ENCODE peak calls at places on chromosome 16, in seven cellular contexts. One of them, this sample, is unnamed.

GRCh38 chr16:86363057-86363490 is 147.3 kb upstream of the FOXF1 start:
- DNase-seq in uterus: no peak
- DNase-seq in fibroblast of villous mesenchyme: peak
- DNase-seq in GM13976: no peak
- DNase-seq in GM20000: no peak
- DNase-seq in breast epithelium: no peak
- DNase-seq in IMR-90: peak
- DNase-seq in this sample: no peak

GRCh38 chr16:85384831-85385462 is 228.2 kb upstream of the GSE1 start:
- DNase-seq in uterus: no peak
- DNase-seq in fibroblast of villous mesenchyme: no peak
- DNase-seq in GM13976: no peak
- DNase-seq in GM20000: no peak
- DNase-seq in breast epithelium: peak
- DNase-seq in IMR-90: no peak
- DNase-seq in this sample: no peak

GRCh38 chr16:88566158-88566557 is 4.0 kb upstream of the ZC3H18 start:
- DNase-seq in uterus: no peak
- DNase-seq in fibroblast of villous mesenchyme: peak
- DNase-seq in GM13976: no peak
- DNase-seq in GM20000: no peak
- DNase-seq in breast epithelium: no peak
- DNase-seq in IMR-90: peak
- DNase-seq in this sample: no peak

GRCh38 chr16:79229371-79229770 is 371.2 kb downstream of the MAF start:
- DNase-seq in uterus: peak
- DNase-seq in fibroblast of villous mesenchyme: no peak
- DNase-seq in GM13976: no peak
- DNase-seq in GM20000: no peak
- DNase-seq in breast epithelium: no peak
- DNase-seq in IMR-90: no peak
- DNase-seq in this sample: no peak

GRCh38 chr16:83312015-83312734 is 495.6 kb upstream of the HSBP1 start:
- DNase-seq in uterus: no peak
- DNase-seq in fibroblast of villous mesenchyme: peak
- DNase-seq in GM13976: no peak
- DNase-seq in GM20000: no peak
- DNase-seq in breast epithelium: no peak
- DNase-seq in IMR-90: no peak
- DNase-seq in this sample: no peak

GRCh38 chr16:16867994-16868393 is 489.1 kb downstream of the NPIPA7 start:
- DNase-seq in uterus: no peak
- DNase-seq in fibroblast of villous mesenchyme: no peak
- DNase-seq in GM13976: no peak
- DNase-seq in GM20000: no peak
- DNase-seq in breast epithelium: no peak
- DNase-seq in IMR-90: no peak
- DNase-seq in this sample: no peak

GRCh38 chr16:17784073-17784472 is 313.3 kb upstream of the XYLT1 start:
- DNase-seq in uterus: no peak
- DNase-seq in fibroblast of villous mesenchyme: peak
- DNase-seq in GM13976: no peak
- DNase-seq in GM20000: no peak
- DNase-seq in breast epithelium: no peak
- DNase-seq in IMR-90: peak
- DNase-seq in this sample: no peak

GRCh38 chr16:12113581-12114375 is 137.2 kb downstream of the SNX29 start:
- DNase-seq in uterus: no peak
- DNase-seq in fibroblast of villous mesenchyme: no peak
- DNase-seq in GM13976: no peak
- DNase-seq in GM20000: no peak
- DNase-seq in breast epithelium: peak
- DNase-seq in IMR-90: no peak
- DNase-seq in this sample: no peak

GRCh38 chr16:24986512-24987303 is 28.5 kb downstream of the ARHGAP17 start:
- DNase-seq in uterus: peak
- DNase-seq in fibroblast of villous mesenchyme: peak
- DNase-seq in GM13976: no peak
- DNase-seq in GM20000: no peak
- DNase-seq in breast epithelium: no peak
- DNase-seq in IMR-90: peak
- DNase-seq in this sample: no peak

GRCh38 chr16:85389679-85390470 is 223.2 kb upstream of the GSE1 start:
- DNase-seq in uterus: no peak
- DNase-seq in fibroblast of villous mesenchyme: no peak
- DNase-seq in GM13976: no peak
- DNase-seq in GM20000: no peak
- DNase-seq in breast epithelium: no peak
- DNase-seq in IMR-90: no peak
- DNase-seq in this sample: no peak

GRCh38 chr16:23689442-23690187 is 10.9 kb downstream of the PLK1 start:
- DNase-seq in uterus: no peak
- DNase-seq in fibroblast of villous mesenchyme: no peak
- DNase-seq in GM13976: no peak
- DNase-seq in GM20000: no peak
- DNase-seq in breast epithelium: no peak
- DNase-seq in IMR-90: no peak
- DNase-seq in this sample: no peak

GRCh38 chr16:525520-526180 is 1.9 kb upstream of the CAPN15 start:
- DNase-seq in uterus: no peak
- DNase-seq in fibroblast of villous mesenchyme: peak
- DNase-seq in GM13976: peak
- DNase-seq in GM20000: peak
- DNase-seq in breast epithelium: no peak
- DNase-seq in IMR-90: peak
- DNase-seq in this sample: no peak

GRCh38 chr16:87956169-87956770 is 5.0 kb downstream of the BANP start:
- DNase-seq in uterus: no peak
- DNase-seq in fibroblast of villous mesenchyme: peak
- DNase-seq in GM13976: peak
- DNase-seq in GM20000: peak
- DNase-seq in breast epithelium: no peak
- DNase-seq in IMR-90: peak
- DNase-seq in this sample: peak

GRCh38 chr16:15899538-15900100 is 11.2 kb upstream of the CEP20 start:
- DNase-seq in uterus: no peak
- DNase-seq in fibroblast of villous mesenchyme: peak
- DNase-seq in GM13976: peak
- DNase-seq in GM20000: peak
- DNase-seq in breast epithelium: peak
- DNase-seq in IMR-90: peak
- DNase-seq in this sample: no peak

GRCh38 chr16:76970745-76971099 is 220.3 kb upstream of the MON1B start:
- DNase-seq in uterus: no peak
- DNase-seq in fibroblast of villous mesenchyme: no peak
- DNase-seq in GM13976: no peak
- DNase-seq in GM20000: no peak
- DNase-seq in breast epithelium: no peak
- DNase-seq in IMR-90: no peak
- DNase-seq in this sample: no peak

GRCh38 chr16:679808-680624 is at the start of gene STUB1:
- DNase-seq in uterus: peak
- DNase-seq in fibroblast of villous mesenchyme: peak
- DNase-seq in GM13976: peak
- DNase-seq in GM20000: peak
- DNase-seq in breast epithelium: peak
- DNase-seq in IMR-90: peak
- DNase-seq in this sample: peak

GRCh38 chr16:81231014-81231413 is 7.5 kb upstream of the BCO1 start:
- DNase-seq in uterus: no peak
- DNase-seq in fibroblast of villous mesenchyme: no peak
- DNase-seq in GM13976: no peak
- DNase-seq in GM20000: no peak
- DNase-seq in breast epithelium: no peak
- DNase-seq in IMR-90: no peak
- DNase-seq in this sample: no peak

GRCh38 chr16:78953526-78953925 is 647.0 kb downstream of the MAF start:
- DNase-seq in uterus: no peak
- DNase-seq in fibroblast of villous mesenchyme: no peak
- DNase-seq in GM13976: no peak
- DNase-seq in GM20000: no peak
- DNase-seq in breast epithelium: no peak
- DNase-seq in IMR-90: no peak
- DNase-seq in this sample: no peak

GRCh38 chr16:54265558-54266213 is 20.9 kb downstream of the IRX3 start:
- DNase-seq in uterus: no peak
- DNase-seq in fibroblast of villous mesenchyme: no peak
- DNase-seq in GM13976: no peak
- DNase-seq in GM20000: no peak
- DNase-seq in breast epithelium: no peak
- DNase-seq in IMR-90: no peak
- DNase-seq in this sample: no peak

GRCh38 chr16:1920727-1921155 is 2.5 kb upstream of the HS3ST6 start:
- DNase-seq in uterus: no peak
- DNase-seq in fibroblast of villous mesenchyme: no peak
- DNase-seq in GM13976: no peak
- DNase-seq in GM20000: peak
- DNase-seq in breast epithelium: no peak
- DNase-seq in IMR-90: no peak
- DNase-seq in this sample: no peak

GRCh38 chr16:85166281-85166680 is 54.0 kb upstream of the CIBAR2 start:
- DNase-seq in uterus: no peak
- DNase-seq in fibroblast of villous mesenchyme: no peak
- DNase-seq in GM13976: no peak
- DNase-seq in GM20000: no peak
- DNase-seq in breast epithelium: no peak
- DNase-seq in IMR-90: peak
- DNase-seq in this sample: no peak

GRCh38 chr16:85586360-85587145 is 26.6 kb upstream of the GSE1 start:
- DNase-seq in uterus: no peak
- DNase-seq in fibroblast of villous mesenchyme: no peak
- DNase-seq in GM13976: no peak
- DNase-seq in GM20000: no peak
- DNase-seq in breast epithelium: no peak
- DNase-seq in IMR-90: peak
- DNase-seq in this sample: no peak

GRCh38 chr16:27445502-27446175 is 43.7 kb downstream of the IL21R start:
- DNase-seq in uterus: no peak
- DNase-seq in fibroblast of villous mesenchyme: no peak
- DNase-seq in GM13976: no peak
- DNase-seq in GM20000: no peak
- DNase-seq in breast epithelium: no peak
- DNase-seq in IMR-90: no peak
- DNase-seq in this sample: no peak
- TF ChIP-seq CTCF in uterus: no peak
- TF ChIP-seq CTCF in fibroblast of villous mesenchyme: no peak
- TF ChIP-seq CTCF in GM13976: no peak
- TF ChIP-seq CTCF in GM20000: no peak
- TF ChIP-seq CTCF in breast epithelium: no peak
- TF ChIP-seq CTCF in IMR-90: no peak
- TF ChIP-seq CTCF in this sample: no peak

GRCh38 chr16:50373780-50374179 is 5.0 kb upstream of the BRD7 start:
- DNase-seq in uterus: no peak
- DNase-seq in fibroblast of villous mesenchyme: no peak
- DNase-seq in GM13976: no peak
- DNase-seq in GM20000: no peak
- DNase-seq in breast epithelium: no peak
- DNase-seq in IMR-90: no peak
- DNase-seq in this sample: no peak

GRCh38 chr16:50371036-50371716 is 2.4 kb upstream of the BRD7 start:
- DNase-seq in uterus: no peak
- DNase-seq in fibroblast of villous mesenchyme: no peak
- DNase-seq in GM13976: no peak
- DNase-seq in GM20000: no peak
- DNase-seq in breast epithelium: no peak
- DNase-seq in IMR-90: no peak
- DNase-seq in this sample: no peak

GRCh38 chr16:50373345-50373701 is 4.5 kb upstream of the BRD7 start:
- DNase-seq in uterus: no peak
- DNase-seq in fibroblast of villous mesenchyme: no peak
- DNase-seq in GM13976: no peak
- DNase-seq in GM20000: no peak
- DNase-seq in breast epithelium: no peak
- DNase-seq in IMR-90: no peak
- DNase-seq in this sample: no peak

GRCh38 chr16:50372611-50373344 is 4.0 kb upstream of the BRD7 start:
- DNase-seq in uterus: no peak
- DNase-seq in fibroblast of villous mesenchyme: no peak
- DNase-seq in GM13976: no peak
- DNase-seq in GM20000: no peak
- DNase-seq in breast epithelium: no peak
- DNase-seq in IMR-90: peak
- DNase-seq in this sample: no peak

GRCh38 chr16:50371936-50372595 is 3.3 kb upstream of the BRD7 start:
- DNase-seq in uterus: no peak
- DNase-seq in fibroblast of villous mesenchyme: peak
- DNase-seq in GM13976: no peak
- DNase-seq in GM20000: no peak
- DNase-seq in breast epithelium: no peak
- DNase-seq in IMR-90: no peak
- DNase-seq in this sample: no peak
- TF ChIP-seq CTCF in uterus: no peak
- TF ChIP-seq CTCF in fibroblast of villous mesenchyme: peak
- TF ChIP-seq CTCF in GM13976: no peak
- TF ChIP-seq CTCF in GM20000: no peak
- TF ChIP-seq CTCF in breast epithelium: no peak
- TF ChIP-seq CTCF in IMR-90: peak
- TF ChIP-seq CTCF in this sample: no peak

DNA sequence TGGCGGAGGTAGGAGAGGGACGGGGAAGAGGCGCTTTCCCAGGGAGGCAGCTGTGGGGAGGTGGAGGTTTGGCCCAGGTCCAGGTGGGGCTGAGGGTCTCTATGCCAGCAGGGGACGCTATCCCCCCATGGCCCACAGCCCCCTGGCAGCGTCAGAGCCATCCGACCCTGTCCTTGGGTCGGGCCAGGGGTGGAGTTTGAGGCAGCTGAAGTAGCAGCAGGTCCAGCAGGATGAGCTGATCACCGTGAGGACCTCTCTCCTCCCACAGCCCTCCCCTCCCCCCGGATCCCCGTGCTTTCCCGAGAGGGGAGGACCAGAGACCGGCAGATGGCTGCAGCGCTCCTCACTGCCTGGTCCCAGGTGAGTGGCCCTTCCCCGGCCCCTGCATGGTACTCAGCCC is 3.2 kb downstream of the ZNF205 start:
- DNase-seq in uterus: no peak
- DNase-seq in fibroblast of villous mesenchyme: no peak
- DNase-seq in GM13976: no peak
- DNase-seq in GM20000: no peak
- DNase-seq in breast epithelium: no peak
- DNase-seq in IMR-90: no peak
- DNase-seq in this sample: no peak
- TF ChIP-seq CTCF in uterus: no peak
- TF ChIP-seq CTCF in fibroblast of villous mesenchyme: no peak
- TF ChIP-seq CTCF in GM13976: no peak
- TF ChIP-seq CTCF in GM20000: no peak
- TF ChIP-seq CTCF in breast epithelium: no peak
- TF ChIP-seq CTCF in IMR-90: no peak
- TF ChIP-seq CTCF in this sample: no peak

GRCh38 chr16:68972720-68973119 is 129.4 kb downstream of the TANGO6 start:
- DNase-seq in uterus: no peak
- DNase-seq in fibroblast of villous mesenchyme: peak
- DNase-seq in GM13976: no peak
- DNase-seq in GM20000: no peak
- DNase-seq in breast epithelium: no peak
- DNase-seq in IMR-90: peak
- DNase-seq in this sample: no peak

GRCh38 chr16:68969338-68969737 is 126.0 kb downstream of the TANGO6 start:
- DNase-seq in uterus: no peak
- DNase-seq in fibroblast of villous mesenchyme: no peak
- DNase-seq in GM13976: no peak
- DNase-seq in GM20000: no peak
- DNase-seq in breast epithelium: no peak
- DNase-seq in IMR-90: no peak
- DNase-seq in this sample: no peak

GRCh38 chr16:68973611-68974120 is 130.3 kb downstream of the TANGO6 start:
- DNase-seq in uterus: no peak
- DNase-seq in fibroblast of villous mesenchyme: no peak
- DNase-seq in GM13976: no peak
- DNase-seq in GM20000: no peak
- DNase-seq in breast epithelium: no peak
- DNase-seq in IMR-90: no peak
- DNase-seq in this sample: no peak

GRCh38 chr16:68972008-68972407 is 128.7 kb downstream of the TANGO6 start:
- DNase-seq in uterus: no peak
- DNase-seq in fibroblast of villous mesenchyme: no peak
- DNase-seq in GM13976: no peak
- DNase-seq in GM20000: no peak
- DNase-seq in breast epithelium: no peak
- DNase-seq in IMR-90: no peak
- DNase-seq in this sample: no peak
- TF ChIP-seq CTCF in uterus: no peak
- TF ChIP-seq CTCF in fibroblast of villous mesenchyme: no peak
- TF ChIP-seq CTCF in GM13976: no peak
- TF ChIP-seq CTCF in GM20000: no peak
- TF ChIP-seq CTCF in breast epithelium: no peak
- TF ChIP-seq CTCF in IMR-90: no peak
- TF ChIP-seq CTCF in this sample: no peak

This sample was measured in activated B cell treated with CpG ODN at 0.5 μM for 24 hours.